ENCODE peak calls at places on chromosomes 16 and 17, in six cellular contexts. One of them, this sample, is unnamed.

GRCh38 chr16:21260870-21261791 is 17.0 kb downstream of the CRYM start:
- DNase-seq in IMR-90: peak; percentile 94
- DNase-seq in mesenchymal stem cell: peak; percentile 37
- DNase-seq in mesendoderm: no peak
- DNase-seq in H1: no peak
- DNase-seq in trophoblast cell: no peak
- DNase-seq in this sample: no peak

GRCh38 chr17:48596735-48597491 is 3.3 kb upstream of the HOXB5 start:
- DNase-seq in IMR-90: peak; percentile 89
- DNase-seq in mesenchymal stem cell: peak; percentile 89
- DNase-seq in mesendoderm: no peak
- DNase-seq in H1: no peak
- DNase-seq in trophoblast cell: no peak
- DNase-seq in this sample: no peak

GRCh38 chr17:64679710-64680216 is 17.7 kb upstream of the SMURF2 start:
- DNase-seq in IMR-90: peak; percentile 99
- DNase-seq in mesenchymal stem cell: peak; percentile 99
- DNase-seq in mesendoderm: peak; percentile 67
- DNase-seq in H1: no peak
- DNase-seq in trophoblast cell: peak; percentile 96
- DNase-seq in this sample: no peak

GRCh38 chr17:1491406-1492248 is 859 bp downstream of the MYO1C start:
- DNase-seq in IMR-90: no peak
- DNase-seq in mesenchymal stem cell: peak; percentile 57
- DNase-seq in mesendoderm: no peak
- DNase-seq in H1: no peak
- DNase-seq in trophoblast cell: peak; percentile 45
- DNase-seq in this sample: no peak

GRCh38 chr17:74528491-74529199 is 2.6 kb downstream of the CD300LB start:
- DNase-seq in IMR-90: no peak
- DNase-seq in mesenchymal stem cell: no peak
- DNase-seq in mesendoderm: no peak
- DNase-seq in H1: no peak
- DNase-seq in trophoblast cell: peak; percentile 39
- DNase-seq in this sample: no peak

GRCh38 chr16:66364117-66364958 is 2.2 kb upstream of the CDH5 start:
- DNase-seq in IMR-90: no peak
- DNase-seq in mesenchymal stem cell: peak; percentile 20
- DNase-seq in mesendoderm: peak; percentile 51
- DNase-seq in H1: no peak
- DNase-seq in trophoblast cell: no peak
- DNase-seq in this sample: no peak

GRCh38 chr17:46056800-46057304 is 57.8 kb downstream of the STH start:
- DNase-seq in IMR-90: peak; percentile 74
- DNase-seq in mesenchymal stem cell: peak; percentile 41
- DNase-seq in mesendoderm: peak; percentile 58
- DNase-seq in H1: no peak
- DNase-seq in trophoblast cell: no peak
- DNase-seq in this sample: no peak

GRCh38 chr16:84569382-84569987 is 48.4 kb downstream of the COTL1 start:
- DNase-seq in IMR-90: no peak
- DNase-seq in mesenchymal stem cell: no peak
- DNase-seq in mesendoderm: no peak
- DNase-seq in H1: no peak
- DNase-seq in trophoblast cell: no peak
- DNase-seq in this sample: no peak

GRCh38 chr17:18353541-18353940 is 9.8 kb downstream of the SHMT1 start:
- DNase-seq in IMR-90: no peak
- DNase-seq in mesenchymal stem cell: no peak
- DNase-seq in mesendoderm: no peak
- DNase-seq in H1: no peak
- DNase-seq in trophoblast cell: no peak
- DNase-seq in this sample: no peak

GRCh38 chr17:77214743-77215142 is 74.0 kb downstream of the SEC14L1 start:
- DNase-seq in IMR-90: peak; percentile 31
- DNase-seq in mesenchymal stem cell: peak; percentile 68
- DNase-seq in mesendoderm: peak; percentile 89
- DNase-seq in H1: peak; percentile 27
- DNase-seq in trophoblast cell: no peak
- DNase-seq in this sample: no peak

GRCh38 chr17:57210224-57210553 is 46.1 kb upstream of the MSI2 start:
- DNase-seq in IMR-90: no peak
- DNase-seq in mesenchymal stem cell: no peak
- DNase-seq in mesendoderm: no peak
- DNase-seq in H1: no peak
- DNase-seq in trophoblast cell: no peak
- DNase-seq in this sample: no peak

GRCh38 chr17:10309003-10309974 is 63.5 kb downstream of the MYH13 start:
- DNase-seq in IMR-90: no peak
- DNase-seq in mesenchymal stem cell: no peak
- DNase-seq in mesendoderm: no peak
- DNase-seq in H1: no peak
- DNase-seq in trophoblast cell: peak; percentile 18
- DNase-seq in this sample: no peak

GRCh38 chr16:84973226-84973625 is 38.1 kb downstream of the ZDHHC7 start:
- DNase-seq in IMR-90: no peak
- DNase-seq in mesenchymal stem cell: no peak
- DNase-seq in mesendoderm: no peak
- DNase-seq in H1: no peak
- DNase-seq in trophoblast cell: no peak
- DNase-seq in this sample: no peak

GRCh38 chr16:64659863-64660262 is 462.0 kb downstream of the CDH11 start:
- DNase-seq in IMR-90: no peak
- DNase-seq in mesenchymal stem cell: no peak
- DNase-seq in mesendoderm: no peak
- DNase-seq in H1: no peak
- DNase-seq in trophoblast cell: no peak
- DNase-seq in this sample: no peak

GRCh38 chr16:64654137-64654652 is 467.7 kb downstream of the CDH11 start:
- DNase-seq in IMR-90: peak; percentile 64
- DNase-seq in mesenchymal stem cell: peak; percentile 78
- DNase-seq in mesendoderm: no peak
- DNase-seq in H1: no peak
- DNase-seq in trophoblast cell: no peak
- DNase-seq in this sample: no peak

GRCh38 chr16:64657316-64658011 is 464.4 kb downstream of the CDH11 start:
- DNase-seq in IMR-90: peak; percentile 37
- DNase-seq in mesenchymal stem cell: no peak
- DNase-seq in mesendoderm: no peak
- DNase-seq in H1: no peak
- DNase-seq in trophoblast cell: no peak
- DNase-seq in this sample: no peak

GRCh38 chr16:64656471-64656870 is 465.4 kb downstream of the CDH11 start:
- DNase-seq in IMR-90: no peak
- DNase-seq in mesenchymal stem cell: no peak
- DNase-seq in mesendoderm: no peak
- DNase-seq in H1: no peak
- DNase-seq in trophoblast cell: no peak
- DNase-seq in this sample: no peak
- H4K8ac ChIP-seq in IMR-90: no peak overlapping the region
- H4K8ac ChIP-seq in mesenchymal stem cell: no peak overlapping the region
- H4K8ac ChIP-seq in mesendoderm: no peak overlapping the region
- H4K8ac ChIP-seq in H1: no peak overlapping the region
- H4K8ac ChIP-seq in trophoblast cell: no peak overlapping the region
- H4K8ac ChIP-seq in this sample: no peak overlapping the region

DNA sequence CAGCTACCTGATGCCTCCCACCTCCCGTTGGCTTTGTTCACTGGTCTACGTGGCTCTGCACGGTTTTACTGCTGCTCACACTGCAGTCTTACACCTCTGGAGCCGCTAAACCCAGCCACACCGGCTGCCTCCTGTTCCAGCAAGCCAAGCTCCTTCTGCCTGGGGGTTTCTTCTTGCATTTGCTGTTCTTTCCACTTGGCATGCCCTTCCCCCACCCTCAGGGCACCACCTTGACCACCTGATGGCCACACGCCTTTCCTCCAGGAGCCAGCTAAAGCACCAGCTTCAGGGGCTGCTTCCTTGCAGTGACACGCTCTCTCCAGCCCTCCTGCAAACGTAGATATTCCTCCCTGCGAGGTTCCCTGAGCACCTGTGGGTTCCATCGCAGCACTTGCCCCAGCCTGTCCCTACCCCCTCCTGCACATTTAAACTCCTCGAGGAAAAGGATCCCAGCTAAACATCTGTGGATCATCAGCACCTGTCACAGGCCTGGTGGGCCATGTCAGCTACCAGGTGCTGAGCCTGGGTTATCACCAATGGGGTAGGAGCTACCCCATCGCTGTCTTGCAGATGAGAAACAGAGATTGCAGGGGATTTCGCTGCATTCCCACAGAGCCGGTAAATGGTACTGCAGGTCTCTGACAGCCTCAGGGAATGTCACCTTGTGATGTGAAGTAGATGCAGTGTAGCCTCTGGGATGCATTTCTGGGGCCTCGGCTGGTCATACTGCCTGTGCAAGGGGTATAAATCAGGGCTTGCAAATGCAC is 285.3 kb downstream of the CPPED1 start:
- DNase-seq in IMR-90: no peak
- DNase-seq in mesenchymal stem cell: no peak
- DNase-seq in mesendoderm: peak; percentile 53
- DNase-seq in H1: no peak
- DNase-seq in trophoblast cell: no peak
- DNase-seq in this sample: no peak
- H3K4me3 ChIP-seq in IMR-90: no peak overlapping the region
- H3K4me3 ChIP-seq in mesenchymal stem cell: no peak overlapping the region
- H3K4me3 ChIP-seq in mesendoderm: no peak overlapping the region
- H3K4me3 ChIP-seq in H1: no peak overlapping the region
- H3K4me3 ChIP-seq in trophoblast cell: no peak overlapping the region
- H3K4me3 ChIP-seq in this sample: no peak overlapping the region

GRCh38 chr16:57837305-57838125 is 35.2 kb upstream of the KIFC3 start:
- DNase-seq in IMR-90: no peak
- DNase-seq in mesenchymal stem cell: no peak
- DNase-seq in mesendoderm: no peak
- DNase-seq in H1: no peak
- DNase-seq in trophoblast cell: no peak
- DNase-seq in this sample: no peak
- H4K8ac ChIP-seq in IMR-90: no peak overlapping the region
- H4K8ac ChIP-seq in mesenchymal stem cell: no peak overlapping the region
- H4K8ac ChIP-seq in mesendoderm: no peak overlapping the region
- H4K8ac ChIP-seq in H1: no peak overlapping the region
- H4K8ac ChIP-seq in trophoblast cell: no peak overlapping the region
- H4K8ac ChIP-seq in this sample: no peak overlapping the region

DNA sequence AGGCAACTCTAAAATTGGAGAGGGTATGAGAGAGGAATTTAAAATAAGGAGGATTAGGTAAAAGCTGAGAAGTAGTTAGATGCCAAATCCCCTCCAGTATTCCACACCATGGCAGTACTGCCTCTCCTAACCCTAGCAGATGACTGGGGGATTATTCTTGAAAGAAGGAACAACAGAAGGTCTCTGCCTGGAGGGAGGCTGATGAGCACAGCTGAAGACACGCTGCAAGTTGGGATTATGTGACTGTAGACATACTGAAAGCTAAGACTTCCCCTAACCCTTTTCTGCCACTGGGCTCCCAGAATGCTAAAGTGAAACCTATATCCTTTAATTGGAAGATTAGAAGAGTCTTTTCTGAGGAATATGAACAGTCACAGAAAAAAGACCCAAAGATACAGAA is 27.7 kb upstream of the SLC46A1 start:
- DNase-seq in IMR-90: no peak
- DNase-seq in mesenchymal stem cell: no peak
- DNase-seq in mesendoderm: no peak
- DNase-seq in H1: no peak
- DNase-seq in trophoblast cell: no peak
- DNase-seq in this sample: no peak
- H3K4me3 ChIP-seq in IMR-90: no peak overlapping the region
- H3K4me3 ChIP-seq in mesenchymal stem cell: no peak overlapping the region
- H3K4me3 ChIP-seq in mesendoderm: no peak overlapping the region
- H3K4me3 ChIP-seq in H1: no peak overlapping the region
- H3K4me3 ChIP-seq in trophoblast cell: no peak overlapping the region
- H3K4me3 ChIP-seq in this sample: no peak overlapping the region

DNA sequence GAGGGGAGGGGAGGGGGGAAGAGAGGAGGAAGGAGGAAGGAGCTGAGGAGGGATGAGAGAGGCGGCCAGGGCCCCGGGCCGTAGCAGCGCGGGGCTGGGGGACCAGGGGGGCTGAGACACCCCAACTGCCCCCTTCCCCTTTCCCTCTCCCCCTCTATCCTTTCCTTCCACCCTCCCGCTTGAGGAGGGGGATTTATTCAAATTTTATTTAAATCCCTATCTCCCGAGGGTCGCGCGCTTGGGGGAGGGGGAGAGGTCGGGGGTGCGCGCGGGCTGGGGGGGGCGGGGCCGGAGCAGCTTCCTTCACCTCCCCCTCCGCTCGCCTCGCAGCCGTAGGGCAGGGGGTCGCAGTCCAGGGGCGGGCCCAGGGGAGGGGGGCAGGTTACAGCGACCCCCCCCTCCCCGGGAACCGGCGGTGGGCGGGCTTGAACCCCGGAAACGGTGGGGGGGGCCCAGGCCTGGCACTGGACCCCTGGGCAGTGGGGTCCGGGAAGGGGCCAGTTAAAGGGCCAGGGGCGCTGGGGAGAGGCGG is at the start of gene FBXL19:
- DNase-seq in IMR-90: no peak
- DNase-seq in mesenchymal stem cell: no peak
- DNase-seq in mesendoderm: peak; percentile 89
- DNase-seq in H1: no peak
- DNase-seq in trophoblast cell: no peak
- DNase-seq in this sample: peak; percentile 85
- H4K8ac ChIP-seq in IMR-90: peak within 1 kb of the TSS; percentile 83
- H4K8ac ChIP-seq in mesenchymal stem cell: peak within 1 kb of the TSS; percentile 66
- H4K8ac ChIP-seq in mesendoderm: peak within 1 kb of the TSS; percentile 88
- H4K8ac ChIP-seq in H1: peak within 1 kb of the TSS; percentile 98
- H4K8ac ChIP-seq in trophoblast cell: peak within 1 kb of the TSS; percentile 92
- H4K8ac ChIP-seq in this sample: no peak within 1 kb of the TSS

DNA sequence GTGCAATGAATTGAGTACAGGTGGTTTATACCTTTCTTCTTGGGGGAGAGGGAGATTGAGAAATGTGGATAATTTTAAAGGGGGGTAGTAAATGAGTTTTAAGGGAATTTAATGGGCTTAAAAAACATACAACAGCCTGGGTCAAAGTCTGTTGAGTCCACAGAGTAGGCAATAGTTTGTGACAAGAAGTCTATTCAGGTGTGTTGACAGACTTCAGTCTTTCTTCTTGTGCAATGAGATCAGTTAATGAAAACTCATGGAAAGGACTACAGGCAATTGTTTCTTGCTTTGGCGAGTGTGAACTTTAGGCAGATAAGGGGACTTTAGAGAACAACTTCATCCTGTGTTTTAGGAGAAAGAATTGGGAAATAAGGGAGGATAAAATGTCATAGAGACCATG is 507.8 kb upstream of the CA10 start:
- DNase-seq in IMR-90: no peak
- DNase-seq in mesenchymal stem cell: no peak
- DNase-seq in mesendoderm: no peak
- DNase-seq in H1: no peak
- DNase-seq in trophoblast cell: no peak
- DNase-seq in this sample: no peak
- H3K4me3 ChIP-seq in IMR-90: no peak overlapping the region
- H3K4me3 ChIP-seq in mesenchymal stem cell: no peak overlapping the region
- H3K4me3 ChIP-seq in mesendoderm: no peak overlapping the region
- H3K4me3 ChIP-seq in H1: no peak overlapping the region
- H3K4me3 ChIP-seq in trophoblast cell: no peak overlapping the region
- H3K4me3 ChIP-seq in this sample: no peak overlapping the region

This sample was measured in neuronal stem cell.